ENCODE peak calls at places on chromosomes 3 and 15, in ten cellular contexts. A, L, P, F, W, V, T, Y, M and B are unnamed samples.

GRCh38 chr3:46670891-46671427 is 22.5 kb downstream of the ALS2CL start:
- DNase-seq in A (no peak), L (no peak), P (no peak), F (no peak), W (no peak), V (peak), T (no peak), Y (no peak), M (no peak), B (peak)

GRCh38 chr15:87707076-87707475 is 549.5 kb downstream of the NTRK3 start:
- DNase-seq in A (no peak), L (no peak), P (no peak), F (no peak), W (no peak), V (no peak), T (no peak), Y (no peak), M (no peak), B (no peak)

GRCh38 chr15:67164811-67165652 is 89.4 kb downstream of the AAGAB start:
- DNase-seq in A (no peak), L (no peak), P (no peak), F (peak), W (no peak), V (peak), T (no peak), Y (no peak), M (no peak), B (peak)

GRCh38 chr3:149067792-149068352 is 18.5 kb downstream of the HLTF start:
- DNase-seq in A (no peak), L (no peak), P (no peak), F (no peak), W (no peak), V (no peak), T (no peak), Y (no peak), M (no peak), B (no peak)

GRCh38 chr3:125437631-125438435 is 62.7 kb upstream of the ZNF148 start:
- DNase-seq in A (peak), L (peak), P (no peak), F (peak), W (peak), V (peak), T (peak), Y (peak), M (peak), B (peak)

GRCh38 chr3:195352895-195353488 is 82.0 kb upstream of the XXYLT1 start:
- DNase-seq in A (no peak), L (no peak), P (peak), F (peak), W (no peak), V (no peak), T (no peak), Y (no peak), M (peak), B (no peak)

GRCh38 chr3:120302361-120302760 is 17.3 kb upstream of the GPR156 start:
- DNase-seq in A (no peak), L (no peak), P (no peak), F (peak), W (no peak), V (no peak), T (no peak), Y (no peak), M (no peak), B (no peak)

GRCh38 chr3:133987933-133988484 is 41.7 kb downstream of the SLCO2A1 start:
- DNase-seq in A (no peak), L (no peak), P (no peak), F (no peak), W (no peak), V (no peak), T (no peak), Y (no peak), M (peak), B (no peak)

GRCh38 chr3:25430942-25431570 is 3.0 kb downstream of the RARB start:
- DNase-seq in A (no peak), L (no peak), P (no peak), F (no peak), W (no peak), V (no peak), T (no peak), Y (no peak), M (no peak), B (no peak)

GRCh38 chr15:91849180-91849579 is 4.3 kb upstream of the SLCO3A1 start:
- DNase-seq in A (no peak), L (peak), P (no peak), F (no peak), W (no peak), V (no peak), T (no peak), Y (no peak), M (no peak), B (no peak)

GRCh38 chr3:86554346-86554745 is 436.6 kb downstream of the VGLL3 start:
- DNase-seq in A (no peak), L (no peak), P (no peak), F (no peak), W (no peak), V (no peak), T (no peak), Y (no peak), M (no peak), B (no peak)

GRCh38 chr3:189712906-189713483 is 81.8 kb downstream of the TP63 start:
- DNase-seq in A (no peak), L (no peak), P (peak), F (no peak), W (no peak), V (no peak), T (no peak), Y (no peak), M (no peak), B (no peak)

GRCh38 chr3:135310317-135310716 is 515.3 kb downstream of the EPHB1 start:
- DNase-seq in A (no peak), L (no peak), P (no peak), F (no peak), W (no peak), V (peak), T (no peak), Y (no peak), M (peak), B (no peak)

GRCh38 chr3:56988458-56988857 is 72.0 kb upstream of the SPATA12 start:
- DNase-seq in A (no peak), L (no peak), P (no peak), F (no peak), W (no peak), V (no peak), T (no peak), Y (no peak), M (no peak), B (no peak)

GRCh38 chr3:116440196-116440595 is 5.1 kb downstream of the LSAMP start:
- DNase-seq in A (no peak), L (no peak), P (peak), F (peak), W (no peak), V (no peak), T (no peak), Y (no peak), M (peak), B (no peak)

GRCh38 chr3:188176476-188176875 is 22.5 kb downstream of the LPP start:
- DNase-seq in A (no peak), L (no peak), P (no peak), F (no peak), W (no peak), V (no peak), T (no peak), Y (no peak), M (no peak), B (no peak)

GRCh38 chr15:69410290-69410874 is 3.8 kb upstream of the KIF23 start:
- DNase-seq in A (no peak), L (no peak), P (peak), F (no peak), W (no peak), V (peak), T (no peak), Y (peak), M (peak), B (peak)